ENCODE peak calls at places on chromosomes 7 and 10, in eight cellular contexts. G, M, F, W, U, H, P and N are unnamed samples.

GRCh38 chr10:12757351-12757750 is 244.2 kb downstream of the CCDC3 start:
- DNase-seq in G (no peak), M (no peak), F (no peak), W (no peak), U (no peak), H (no peak), P (no peak), N (no peak)

GRCh38 chr10:130421909-130422308 is 285.7 kb downstream of the GLRX3 start:
- DNase-seq in G (no peak), M (no peak), F (no peak), W (no peak), U (no peak), H (no peak), P (no peak), N (no peak)

GRCh38 chr7:134210227-134210626 is 83.1 kb downstream of the LRGUK start:
- DNase-seq in G (no peak), M (no peak), F (no peak), W (no peak), U (no peak), H (no peak), P (no peak), N (no peak)

GRCh38 chr7:151428393-151429231 is 11.3 kb downstream of the CRYGN start:
- DNase-seq in G (no peak), M (no peak), F (no peak), W (peak; percentile 74), U (peak; percentile 68), H (no peak), P (peak; percentile 80), N (peak; percentile 88)

GRCh38 chr10:30039988-30040387 is 19.4 kb downstream of the JCAD start:
- DNase-seq in G (no peak), M (no peak), F (no peak), W (no peak), U (no peak), H (no peak), P (no peak), N (no peak)

GRCh38 chr10:17665742-17666141 is 21.8 kb downstream of the STAM start:
- DNase-seq in G (no peak), M (no peak), F (no peak), W (no peak), U (peak; percentile 97), H (no peak), P (peak; percentile 68), N (peak; percentile 94)

GRCh38 chr7:364536-364935 is 74.6 kb downstream of the FOXL3 start:
- DNase-seq in G (no peak), M (no peak), F (no peak), W (no peak), U (no peak), H (no peak), P (no peak), N (no peak)

GRCh38 chr10:128257404-128257803 is 131.2 kb upstream of the MKI67 start:
- DNase-seq in G (no peak), M (no peak), F (no peak), W (no peak), U (no peak), H (no peak), P (no peak), N (no peak)

GRCh38 chr7:1966631-1967200 is 266.0 kb downstream of the MAD1L1 start:
- DNase-seq in G (no peak), M (no peak), F (no peak), W (no peak), U (no peak), H (no peak), P (no peak), N (no peak)

GRCh38 chr10:58241346-58241745 is 26.3 kb downstream of the IPMK start:
- DNase-seq in G (no peak), M (no peak), F (no peak), W (no peak), U (peak; percentile 26), H (no peak), P (no peak), N (no peak)

GRCh38 chr7:107614425-107614824 is 34.4 kb downstream of the BCAP29 start:
- DNase-seq in G (no peak), M (no peak), F (no peak), W (no peak), U (peak; percentile 75), H (no peak), P (peak; percentile 87), N (peak; percentile 20)

GRCh38 chr10:128078136-128078969 is 47.9 kb downstream of the MKI67 start:
- DNase-seq in G (no peak), M (peak; percentile 50), F (no peak), W (peak; percentile 67), U (peak; percentile 60), H (no peak), P (no peak), N (peak; percentile 52)

GRCh38 chr7:159137906-159138305 is 6.8 kb downstream of the VIPR2 start:
- DNase-seq in G (no peak), M (no peak), F (no peak), W (no peak), U (no peak), H (no peak), P (no peak), N (no peak)

GRCh38 chr10:49355221-49355620 is 40.7 kb downstream of the DRGX start:
- DNase-seq in G (no peak), M (no peak), F (no peak), W (no peak), U (no peak), H (no peak), P (no peak), N (no peak)

GRCh38 chr10:123614888-123615287 is 51.3 kb upstream of the GPR26 start:
- DNase-seq in G (peak; percentile 8), M (peak; percentile 22), F (peak; percentile 29), W (peak; percentile 97), U (peak; percentile 39), H (no peak), P (no peak), N (no peak)

GRCh38 chr10:44295619-44296222 is 89.2 kb downstream of the CXCL12 start:
- DNase-seq in G (no peak), M (no peak), F (no peak), W (no peak), U (no peak), H (no peak), P (no peak), N (no peak)

GRCh38 chr10:73576178-73576889 is 14.8 kb downstream of the USP54 start:
- DNase-seq in G (no peak), M (no peak), F (no peak), W (no peak), U (peak; percentile 94), H (no peak), P (peak; percentile 82), N (peak; percentile 49)

GRCh38 chr7:26237035-26237807 is 35.7 kb downstream of the CBX3 start:
- DNase-seq in G (no peak), M (peak; percentile 7), F (no peak), W (no peak), U (no peak), H (no peak), P (no peak), N (no peak)

GRCh38 chr10:44827431-44828006 is 83.6 kb upstream of the TMEM72 start:
- DNase-seq in G (no peak), M (no peak), F (no peak), W (no peak), U (no peak), H (no peak), P (no peak), N (no peak)

GRCh38 chr10:103772096-103772845 is 83.1 kb downstream of the SH3PXD2A start:
- DNase-seq in G (no peak), M (peak; percentile 37), F (peak; percentile 37), W (peak; percentile 82), U (peak; percentile 82), H (peak; percentile 26), P (no peak), N (peak; percentile 94)